ENCODE peak calls at places on chromosomes 2 and 18, in six cellular contexts. J is lower lobe of right lung; K is left lung; B is pancreas; S is naive thymus-derived CD4-positive, alpha-beta T cell; C is PC-3. O is an unnamed sample. For H3K4me1, the result is how much of the 10 kb centered on the place peaks cover.

GRCh38 chr18:77006305-77007175 is 126.0 kb downstream of the MBP start:
- ATAC-seq in J (peak), K (peak), B (no peak), S (peak), C (no peak), O (peak)

GRCh38 chr18:75074196-75075015 is 134.5 kb downstream of the PTGR3 start:
- ATAC-seq in J (no peak), K (no peak), B (no peak), S (no peak), C (no peak), O (no peak)

GRCh38 chr2:6995406-6996117 is 78.3 kb downstream of the RNF144A start:
- ATAC-seq in J (no peak), K (no peak), B (no peak), S (no peak), C (no peak), O (no peak)

GRCh38 chr2:9649261-9649660 is 18.5 kb upstream of the YWHAQ start:
- ATAC-seq in J (no peak), K (peak), B (peak), S (no peak), C (no peak), O (no peak)

GRCh38 chr2:148173168-148173567 is 152.3 kb downstream of the MBD5 start:
- ATAC-seq in J (no peak), K (no peak), B (no peak), S (no peak), C (no peak), O (no peak)

GRCh38 chr2:16900405-16901025 is 234.9 kb upstream of the CYRIA start:
- ATAC-seq in J (no peak), K (peak), B (no peak), S (peak), C (no peak), O (no peak)

GRCh38 chr18:58088723-58089074 is 44.7 kb downstream of the NEDD4L start:
- ATAC-seq in J (peak), K (peak), B (peak), S (no peak), C (peak), O (no peak)

GRCh38 chr18:48577478-48578190 is 38.8 kb downstream of the CTIF start:
- ATAC-seq in J (no peak), K (no peak), B (no peak), S (no peak), C (no peak), O (no peak)

GRCh38 chr18:36377626-36378025 is 80.1 kb downstream of the FHOD3 start:
- ATAC-seq in J (no peak), K (no peak), B (no peak), S (no peak), C (no peak), O (no peak)

DNA sequence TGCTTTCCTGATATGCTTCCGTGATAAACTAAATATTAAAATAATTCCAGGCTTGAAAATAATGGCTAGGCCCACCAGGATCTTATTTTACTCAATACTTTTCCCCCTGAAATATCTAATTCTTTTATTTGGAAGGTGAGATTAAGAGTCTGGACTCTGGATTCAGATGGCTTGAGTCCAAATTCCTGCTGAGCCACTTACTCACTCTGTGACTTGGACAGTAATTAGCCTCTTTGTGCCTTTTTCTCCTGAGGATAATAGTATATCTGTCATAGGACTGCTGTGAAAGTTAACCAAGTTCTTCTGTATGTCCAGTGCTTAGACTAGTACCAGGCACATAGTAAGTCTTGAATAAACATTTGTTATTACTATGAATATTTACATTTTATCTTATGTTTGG is 127.3 kb upstream of the ERBB4 start:
- ATAC-seq in J (no peak), K (no peak), B (no peak), S (no peak), C (no peak), O (no peak)
- H3K4me1 ChIP-seq in J (under half), K (under half), B (under half), S (under half), C (under half), O (under half)

DNA sequence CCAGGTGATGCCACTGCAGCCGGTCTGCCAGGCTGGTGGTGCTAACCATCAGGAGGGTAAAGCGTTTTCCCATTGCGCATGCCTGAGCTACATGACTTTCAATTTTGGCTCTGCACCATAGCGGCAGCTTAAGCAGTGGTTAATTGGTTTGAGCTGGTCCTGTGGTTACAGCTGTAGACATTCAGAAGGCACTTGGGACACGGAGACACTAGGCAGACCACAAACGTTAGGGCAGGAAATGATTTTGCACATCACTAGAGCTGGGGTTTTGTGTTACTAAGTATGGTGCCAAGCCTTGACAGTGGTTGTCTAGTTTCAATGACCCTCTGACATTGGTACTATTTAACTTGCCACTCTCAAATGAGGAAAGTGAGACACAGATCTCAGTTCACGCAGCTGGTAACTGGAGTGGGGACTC is 28.9 kb upstream of the CNOT11 start:
- ATAC-seq in J (peak), K (peak), B (no peak), S (peak), C (no peak), O (no peak)
- H3K4me1 ChIP-seq in J (under half), K (under half), B (under half), S (under half), C (under half), O (under half)

GRCh38 chr2:217994776-217995274 is 8.0 kb downstream of the TNS1 start:
- ATAC-seq in J (no peak), K (peak), B (peak), S (no peak), C (no peak), O (peak)

GRCh38 chr2:217995741-217996141 is 7.1 kb downstream of the TNS1 start:
- ATAC-seq in J (no peak), K (peak), B (peak), S (no peak), C (no peak), O (peak)

GRCh38 chr2:217997510-217997909 is 5.3 kb downstream of the TNS1 start:
- ATAC-seq in J (no peak), K (no peak), B (no peak), S (no peak), C (no peak), O (no peak)

GRCh38 chr2:217993817-217994459 is 8.9 kb downstream of the TNS1 start:
- ATAC-seq in J (peak), K (peak), B (peak), S (peak), C (peak), O (peak)

DNA sequence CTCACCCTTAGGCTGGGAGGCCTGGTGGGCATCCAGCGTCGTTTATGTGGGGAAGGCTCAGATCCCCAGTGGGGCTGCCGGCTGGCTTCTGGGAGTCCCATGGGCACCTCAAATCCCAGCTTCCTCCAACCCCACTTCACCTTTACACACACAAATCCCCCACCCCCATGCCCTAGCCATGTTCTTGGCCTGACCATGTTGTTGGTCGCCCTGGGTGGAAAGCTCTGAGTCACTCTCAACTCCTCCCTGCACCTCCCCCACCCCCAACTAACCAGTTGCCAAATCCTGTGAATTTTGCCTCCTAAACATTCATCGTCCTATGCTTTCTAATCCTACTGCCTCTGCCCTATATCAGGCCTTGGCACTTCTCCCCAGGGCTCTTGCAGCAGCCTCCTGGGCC is 6.5 kb downstream of the TNS1 start:
- ATAC-seq in J (no peak), K (peak), B (peak), S (no peak), C (no peak), O (peak)
- H3K4me1 ChIP-seq in J (under half), K (under half), B (under half), S (under half), C (under half), O (under half)

GRCh38 chr2:175884673-175885393 is 117.2 kb downstream of the LNPK start:
- ATAC-seq in J (no peak), K (no peak), B (no peak), S (no peak), C (no peak), O (no peak)

GRCh38 chr2:175892046-175892445 is 110.0 kb downstream of the LNPK start:
- ATAC-seq in J (no peak), K (no peak), B (no peak), S (no peak), C (no peak), O (no peak)

GRCh38 chr2:175889557-175890355 is 112.3 kb downstream of the LNPK start:
- ATAC-seq in J (no peak), K (no peak), B (no peak), S (no peak), C (no peak), O (no peak)

GRCh38 chr2:175890636-175891242 is 111.3 kb downstream of the LNPK start:
- ATAC-seq in J (no peak), K (no peak), B (no peak), S (no peak), C (no peak), O (no peak)
- H3K4me1 ChIP-seq in J (under half), K (under half), B (under half), S (under half), C (under half), O (under half)

DNA sequence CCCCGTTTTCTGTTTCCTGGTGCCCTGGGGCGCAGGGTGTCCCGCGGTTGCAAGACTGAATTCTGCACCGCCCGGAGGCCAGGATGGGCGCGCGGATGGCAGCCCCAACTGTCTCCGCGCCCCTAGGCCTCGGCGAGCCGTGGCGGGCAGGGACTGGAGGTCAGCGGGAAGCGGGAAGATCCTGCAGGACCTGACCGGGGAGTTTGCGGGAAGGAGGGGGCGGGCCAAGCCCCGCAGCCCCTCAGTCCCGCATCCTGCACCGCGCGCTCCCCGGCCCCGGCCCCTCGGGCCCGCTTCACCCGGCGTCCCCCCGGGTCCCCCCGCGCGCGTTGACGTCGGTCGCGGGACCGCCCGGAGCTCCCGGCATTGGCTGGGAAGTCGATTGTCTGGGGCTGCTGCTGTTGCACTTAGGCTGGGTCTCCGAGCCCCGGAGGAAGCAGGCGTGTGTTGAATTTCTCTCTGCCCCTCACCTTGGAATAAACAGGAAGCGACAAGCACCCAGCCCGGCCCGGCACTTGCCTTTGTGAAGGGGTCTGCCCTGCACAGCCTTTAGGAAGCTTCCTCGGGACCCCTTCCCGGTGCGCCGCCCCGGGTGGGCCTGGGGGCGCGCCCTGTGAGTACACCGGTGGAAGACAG is at the start of gene LDLRAD4:
- ATAC-seq in J (peak), K (peak), B (peak), S (peak), C (no peak), O (no peak)
- H3K4me1 ChIP-seq in J (half or more), K (under half), B (under half), S (under half), C (under half), O (under half)

O was measured in gastroesophageal sphincter.